ENCODE peak calls at places on chromosome 2, in ten cellular contexts. S, P, D, X, Z, B, V, Q, J and A are unnamed samples. For H3K9me2 and H3K4me1, the result is how much of the 10 kb centered on the place peaks cover.

GRCh38 chr2:177164584-177165052 is 48.0 kb upstream of the HNRNPA3 start:
- DNase-seq in Q (peak), X (peak), V (peak), D (peak), J (peak), Z (peak), B (peak), S (peak), P (peak), A (peak)

GRCh38 chr2:136112317-136112891 is 5.5 kb downstream of the CXCR4 start:
- DNase-seq in Z (no peak), Q (no peak), S (no peak), J (peak), P (no peak), B (no peak), X (no peak), D (no peak), V (no peak), A (no peak)

GRCh38 chr2:18795881-18796280 is 206.5 kb upstream of the NT5C1B start:
- DNase-seq in Z (no peak), Q (no peak), B (no peak), S (no peak), P (peak), D (no peak), X (no peak), J (no peak), V (no peak), A (no peak)

GRCh38 chr2:163828760-163829159 is 93.0 kb upstream of the FIGN start:
- DNase-seq in J (no peak), P (no peak), V (no peak), Q (no peak), Z (no peak), S (no peak), X (no peak), D (no peak), B (peak), A (no peak)

GRCh38 chr2:126886201-126886905 is 12.3 kb upstream of the TEX51 start:
- DNase-seq in V (peak), B (peak), D (no peak), X (peak), J (no peak), Q (peak), Z (peak), P (peak), S (peak), A (peak)

GRCh38 chr2:74816540-74817331 is 17.2 kb upstream of the HK2 start:
- DNase-seq in D (no peak), V (no peak), X (no peak), Z (no peak), Q (no peak), J (peak), B (peak), P (no peak), S (no peak), A (no peak)

GRCh38 chr2:47065771-47066380 is 89.2 kb downstream of the STPG4 start:
- DNase-seq in Q (no peak), S (peak), J (peak), V (peak), D (peak), B (no peak), X (no peak), P (peak), Z (no peak), A (no peak)

GRCh38 chr2:44707945-44708645 is 233.4 kb upstream of the SIX3 start:
- DNase-seq in X (peak), D (peak), Z (peak), Q (peak), J (no peak), P (no peak), S (no peak), V (peak), B (no peak), A (no peak)

GRCh38 chr2:16130541-16130880 is 190.2 kb downstream of the MYCN start:
- DNase-seq in P (no peak), B (no peak), Z (no peak), J (no peak), S (no peak), V (no peak), X (no peak), D (no peak), Q (no peak), A (no peak)

GRCh38 chr2:51350100-51350499 is 318.2 kb upstream of the NRXN1 start:
- DNase-seq in B (no peak), P (no peak), Q (no peak), J (no peak), D (no peak), X (no peak), Z (no peak), S (no peak), V (peak), A (no peak)

GRCh38 chr2:155145758-155146229 is 447.3 kb downstream of the KCNJ3 start:
- DNase-seq in D (no peak), Q (peak), P (no peak), Z (peak), B (no peak), V (no peak), S (no peak), X (no peak), J (no peak), A (no peak)

GRCh38 chr2:133264951-133265949 is 303.0 kb downstream of the NCKAP5 start:
- DNase-seq in Z (no peak), S (peak), J (peak), V (peak), D (no peak), P (no peak), X (no peak), Q (no peak), B (peak), A (no peak)

GRCh38 chr2:6580982-6581381 is 284.7 kb downstream of the CMPK2 start:
- DNase-seq in J (no peak), Z (no peak), B (no peak), Q (no peak), D (no peak), X (no peak), P (peak), V (peak), S (no peak), A (no peak)

GRCh38 chr2:229434131-229434530 is 163.0 kb upstream of the PID1 start:
- DNase-seq in P (peak), B (no peak), Z (no peak), Q (no peak), D (peak), S (no peak), J (no peak), V (peak), X (no peak), A (no peak)

GRCh38 chr2:162103443-162104009 is 29.5 kb upstream of the DPP4 start:
- DNase-seq in Q (no peak), J (no peak), B (peak), V (no peak), P (no peak), S (no peak), D (no peak), Z (no peak), X (peak), A (no peak)

GRCh38 chr2:73069855-73070650 is 1.5 kb downstream of the SFXN5 start:
- DNase-seq in P (peak), Z (no peak), S (no peak), V (peak), X (no peak), B (peak), Q (peak), J (no peak), D (no peak), A (no peak)

GRCh38 chr2:100865819-100866462 is 46.0 kb downstream of the NPAS2 start:
- DNase-seq in J (no peak), Z (no peak), P (peak), X (no peak), D (peak), B (peak), S (no peak), Q (no peak), V (peak), A (no peak)

GRCh38 chr2:189580267-189580661 is 322 bp downstream of the SLC40A1 start:
- DNase-seq in Z (no peak), P (no peak), D (peak), V (no peak), S (peak), Q (peak), B (peak), J (peak), X (no peak), A (no peak)

GRCh38 chr2:10844083-10844482 is 31.5 kb upstream of the PDIA6 start:
- DNase-seq in Z (no peak), Q (no peak), V (peak), B (peak), J (peak), X (no peak), S (peak), P (peak), D (peak), A (no peak)

GRCh38 chr2:231523451-231524266 is 6.6 kb downstream of the NMUR1 start:
- DNase-seq in B (no peak), Q (no peak), P (no peak), S (no peak), D (no peak), X (no peak), V (no peak), Z (no peak), J (no peak), A (no peak)

GRCh38 chr2:72605836-72606442 is 219.9 kb downstream of the EXOC6B start:
- DNase-seq in Z (peak), Q (peak), X (peak), P (peak), B (peak), J (peak), S (peak), V (peak), D (no peak), A (no peak)

GRCh38 chr2:80328033-80328635 is 23.6 kb upstream of the LRRTM1 start:
- DNase-seq in P (no peak), D (no peak), B (no peak), X (no peak), Z (no peak), Q (no peak), V (no peak), J (no peak), S (no peak), A (no peak)

GRCh38 chr2:22900674-22901073 is 484.3 kb upstream of the KLHL29 start:
- DNase-seq in S (no peak), Z (no peak), Q (no peak), X (no peak), P (no peak), V (no peak), B (no peak), D (no peak), J (no peak), A (no peak)

GRCh38 chr2:1781291-1782080 is 37.2 kb upstream of the PXDN start:
- DNase-seq in P (no peak), V (no peak), Z (no peak), D (no peak), J (no peak), S (no peak), Q (no peak), X (no peak), B (no peak), A (peak)

GRCh38 chr2:25711641-25712369 is 38.4 kb upstream of the DTNB start:
- DNase-seq in Q (no peak), S (no peak), V (no peak), Z (no peak), B (no peak), X (no peak), J (no peak), D (no peak), P (no peak), A (no peak)

GRCh38 chr2:25281581-25281980 is 60.1 kb downstream of the DNMT3A start:
- DNase-seq in B (no peak), V (no peak), J (no peak), Q (no peak), S (no peak), P (no peak), D (no peak), X (no peak), Z (no peak), A (no peak)

GRCh38 chr2:170815746-170816498 is 765 bp upstream of the GAD1 start:
- DNase-seq in P (peak), S (peak), B (peak), J (peak), D (peak), Z (peak), X (peak), Q (peak), V (peak), A (peak)

GRCh38 chr2:70010222-70011111 is 49.0 kb upstream of the ASPRV1 start:
- DNase-seq in S (no peak), X (peak), B (peak), P (no peak), V (no peak), Z (peak), D (no peak), Q (no peak), J (no peak), A (no peak)

GRCh38 chr2:207163053-207163814 is 2.5 kb downstream of the KLF7 start:
- DNase-seq in B (peak), Q (no peak), J (no peak), V (peak), D (peak), Z (no peak), P (peak), X (no peak), S (peak), A (peak)

GRCh38 chr2:23412556-23413155 is 27.7 kb downstream of the KLHL29 start:
- DNase-seq in Z (no peak), P (peak), D (peak), V (peak), B (no peak), Q (no peak), S (no peak), X (no peak), J (no peak), A (no peak)

GRCh38 chr2:149329068-149329467 is 1.3 kb upstream of the LYPD6 start:
- DNase-seq in Z (no peak), S (peak), P (peak), J (peak), X (no peak), D (no peak), V (peak), Q (no peak), B (peak), A (peak)

GRCh38 chr2:4190548-4190947 is 487.2 kb downstream of the DCDC2C start:
- DNase-seq in V (no peak), J (no peak), Z (no peak), X (no peak), D (no peak), B (peak), P (no peak), Q (no peak), S (no peak), A (no peak)

GRCh38 chr2:54149623-54150501 is 34.4 kb downstream of the ACYP2 start:
- DNase-seq in D (no peak), J (no peak), P (peak), Q (no peak), B (no peak), X (no peak), Z (no peak), V (peak), S (no peak), A (no peak)

GRCh38 chr2:115443550-115444185 is 1001.2 kb downstream of the DPP10 start:
- DNase-seq in J (no peak), S (peak), Q (no peak), Z (no peak), D (no peak), B (no peak), P (no peak), V (no peak), X (no peak), A (no peak)

GRCh38 chr2:220259656-220260055 is 632.2 kb downstream of the SLC4A3 start:
- DNase-seq in D (no peak), X (no peak), J (no peak), Q (no peak), Z (no peak), B (no peak), P (no peak), V (no peak), S (no peak), A (no peak)

GRCh38 chr2:85751300-85751575 is 2.6 kb upstream of the ATOH8 start:
- DNase-seq in D (no peak), V (no peak), J (no peak), B (no peak), Q (no peak), X (no peak), S (no peak), P (no peak), Z (no peak), A (no peak)

GRCh38 chr2:240227538-240228428 is 87.3 kb upstream of the OTOS start:
- DNase-seq in D (no peak), X (no peak), V (no peak), Z (no peak), S (no peak), Q (no peak), B (no peak), P (no peak), J (no peak), A (no peak)

GRCh38 chr2:85655961-85656403 is 12.0 kb downstream of the SFTPB start:
- DNase-seq in Z (no peak), S (no peak), P (peak), Q (no peak), D (no peak), X (no peak), V (no peak), J (no peak), B (no peak), A (no peak)

GRCh38 chr2:160428425-160428763 is 65.2 kb downstream of the RBMS1 start:
- DNase-seq in Z (no peak), V (no peak), D (no peak), Q (no peak), J (no peak), X (no peak), B (no peak), S (no peak), P (no peak), A (no peak)

GRCh38 chr2:187165936-187166335 is 282.1 kb downstream of the CALCRL start:
- DNase-seq in S (no peak), Q (no peak), B (no peak), D (no peak), Z (no peak), P (no peak), V (no peak), J (no peak), X (no peak), A (no peak)
- H3K9me2 ChIP-seq in S (under half), Q (under half), B (under half), D (under half), Z (under half), P (under half), V (under half), J (under half), X (under half), A (under half)

DNA sequence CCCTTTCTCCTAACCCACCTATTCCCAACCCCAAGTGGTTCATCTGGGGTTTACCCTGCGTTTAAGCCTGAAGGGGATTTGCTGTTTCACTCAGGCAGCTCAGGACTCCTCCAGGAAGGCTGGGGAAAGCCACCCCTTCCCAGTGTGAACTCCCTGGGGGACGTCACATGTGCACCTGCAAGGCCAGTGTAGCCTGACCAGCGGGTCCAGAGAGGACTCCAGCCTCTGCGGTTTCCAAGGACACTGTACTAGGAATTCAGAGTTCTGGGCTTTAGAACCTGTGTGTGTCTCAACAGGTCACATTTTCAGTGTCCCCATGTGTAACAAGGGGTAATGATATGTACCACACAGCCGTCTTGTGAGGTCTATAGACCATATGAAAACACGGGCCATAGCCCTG is 17.9 kb downstream of the EHD3 start:
- DNase-seq in V (no peak), J (no peak), D (no peak), P (no peak), Z (peak), S (no peak), X (peak), B (no peak), Q (no peak), A (no peak)
- H3K4me1 ChIP-seq in V (under half), J (under half), D (under half), P (under half), Z (half or more), S (under half), X (half or more), B (under half), Q (under half), A (under half)

DNA sequence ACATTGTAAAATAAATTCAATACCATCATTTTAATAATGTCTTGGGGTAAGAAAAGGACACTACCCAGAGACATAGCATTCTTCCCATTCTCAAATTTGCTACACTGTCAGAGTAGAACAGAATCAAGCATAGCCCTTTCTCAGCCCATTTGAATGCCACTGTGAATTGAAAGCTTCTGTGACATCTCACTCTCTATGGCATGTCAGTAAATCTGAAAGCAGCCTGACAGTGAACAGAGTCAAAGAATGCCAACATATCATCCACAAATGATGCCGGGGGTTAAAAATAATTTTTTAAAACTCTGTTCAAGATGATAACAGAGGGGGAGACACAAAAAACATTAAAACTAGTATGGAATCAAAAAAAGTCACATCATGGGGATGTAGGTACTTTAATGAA is 17.6 kb downstream of the SUCLG1 start:
- DNase-seq in X (no peak), B (no peak), P (no peak), Z (no peak), S (no peak), J (no peak), D (no peak), Q (no peak), V (no peak), A (no peak)
- H3K9me2 ChIP-seq in X (under half), B (under half), P (under half), Z (under half), S (under half), J (under half), D (under half), Q (under half), V (under half), A (under half)

DNA sequence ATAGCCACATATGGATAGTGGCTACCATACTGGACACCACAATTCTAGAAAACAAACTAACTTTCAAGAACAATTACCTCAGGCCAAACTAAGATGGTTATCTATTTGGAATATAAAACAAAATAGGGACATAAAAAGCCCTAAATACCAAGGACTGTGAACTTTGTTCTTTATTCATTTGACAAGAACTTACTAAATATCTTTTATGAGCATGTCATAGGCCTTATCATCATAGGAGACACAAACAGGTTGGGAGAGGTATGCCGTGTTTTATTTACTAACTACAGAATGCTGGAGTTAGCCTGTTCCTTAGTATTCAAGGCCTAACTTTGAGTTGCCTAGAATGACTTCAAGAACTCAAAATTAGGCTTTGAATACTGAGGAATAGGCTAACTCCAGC is 32.1 kb downstream of the CCDC93 start:
- DNase-seq in V (peak), P (no peak), Q (no peak), J (no peak), Z (no peak), B (no peak), D (no peak), X (no peak), S (no peak), A (no peak)
- H3K4me1 ChIP-seq in V (under half), P (half or more), Q (under half), J (under half), Z (under half), B (under half), D (under half), X (under half), S (under half), A (under half)

DNA sequence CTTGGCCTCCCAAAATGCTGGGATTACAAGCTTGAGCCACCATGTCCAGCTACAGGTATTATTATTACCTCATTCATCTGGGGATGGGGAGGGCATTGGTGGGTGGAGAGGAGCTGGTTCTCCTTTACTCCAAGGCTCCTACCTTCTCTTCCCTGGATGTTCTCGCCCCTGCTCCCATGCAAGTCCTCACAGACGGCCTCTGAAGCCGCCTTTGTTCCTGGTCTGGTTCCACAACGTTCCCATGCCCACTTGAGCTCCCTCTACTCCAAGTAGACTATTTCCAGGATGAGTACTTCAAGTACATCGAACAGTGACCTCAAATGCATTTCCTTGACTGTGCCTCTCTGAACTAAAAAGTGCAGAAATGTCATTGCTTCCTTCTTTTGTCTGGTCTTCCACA is 3.2 kb upstream of the SLC20A1 start:
- DNase-seq in J (no peak), D (no peak), V (no peak), S (no peak), X (no peak), Z (no peak), B (no peak), Q (no peak), P (no peak), A (no peak)
- H3K9me2 ChIP-seq in J (under half), D (under half), V (under half), S (under half), X (under half), Z (under half), B (under half), Q (under half), P (under half), A (under half)